ENCODE peak calls at places on chromosomes 2 and 18, in four cellular contexts. One of them, this sample, is unnamed.

GRCh38 chr2:42125887-42126594 is 43.1 kb upstream of the EML4 start:
- DNase-seq in GM23248: peak
- DNase-seq in GM12864: no peak
- DNase-seq in GM12891: no peak
- DNase-seq in this sample: no peak

GRCh38 chr2:33267043-33267442 is 209.4 kb upstream of the RASGRP3 start:
- DNase-seq in GM23248: no peak
- DNase-seq in GM12864: no peak
- DNase-seq in GM12891: no peak
- DNase-seq in this sample: no peak

GRCh38 chr2:65514555-65515195 is 82.3 kb upstream of the SPRED2 start:
- DNase-seq in GM23248: peak
- DNase-seq in GM12864: no peak
- DNase-seq in GM12891: peak
- DNase-seq in this sample: no peak

GRCh38 chr2:9110893-9111569 is 95.6 kb upstream of the ASAP2 start:
- DNase-seq in GM23248: peak
- DNase-seq in GM12864: no peak
- DNase-seq in GM12891: no peak
- DNase-seq in this sample: no peak

GRCh38 chr2:157779794-157780193 is 96.3 kb downstream of the ACVR1 start:
- DNase-seq in GM23248: no peak
- DNase-seq in GM12864: no peak
- DNase-seq in GM12891: no peak
- DNase-seq in this sample: no peak

GRCh38 chr2:161136696-161137324 is 23.4 kb upstream of the TANK start:
- DNase-seq in GM23248: no peak
- DNase-seq in GM12864: peak
- DNase-seq in GM12891: no peak
- DNase-seq in this sample: no peak

GRCh38 chr18:57819671-57820460 is 16.8 kb upstream of the ATP8B1 start:
- DNase-seq in GM23248: peak
- DNase-seq in GM12864: no peak
- DNase-seq in GM12891: no peak
- DNase-seq in this sample: no peak

GRCh38 chr2:109290887-109291675 is 162.1 kb downstream of the SH3RF3 start:
- DNase-seq in GM23248: peak
- DNase-seq in GM12864: no peak
- DNase-seq in GM12891: no peak
- DNase-seq in this sample: no peak

GRCh38 chr2:196244966-196245365 is 73.6 kb upstream of the STK17B start:
- DNase-seq in GM23248: peak
- DNase-seq in GM12864: no peak
- DNase-seq in GM12891: no peak
- DNase-seq in this sample: no peak

GRCh38 chr2:148447877-148448276 is 196.7 kb upstream of the EPC2 start:
- DNase-seq in GM23248: no peak
- DNase-seq in GM12864: no peak
- DNase-seq in GM12891: no peak
- DNase-seq in this sample: no peak

GRCh38 chr18:5410582-5410981 is 115.1 kb upstream of the ZBTB14 start:
- DNase-seq in GM23248: no peak
- DNase-seq in GM12864: no peak
- DNase-seq in GM12891: no peak
- DNase-seq in this sample: no peak

GRCh38 chr2:127084611-127085031 is 22.3 kb downstream of the BIN1 start:
- DNase-seq in GM23248: peak
- DNase-seq in GM12864: no peak
- DNase-seq in GM12891: no peak
- DNase-seq in this sample: no peak

GRCh38 chr2:136131484-136131960 is 13.6 kb upstream of the CXCR4 start:
- DNase-seq in GM23248: no peak
- DNase-seq in GM12864: no peak
- DNase-seq in GM12891: no peak
- DNase-seq in this sample: no peak

GRCh38 chr18:78642561-78643398 is 336.8 kb upstream of the SALL3 start:
- DNase-seq in GM23248: no peak
- DNase-seq in GM12864: no peak
- DNase-seq in GM12891: no peak
- DNase-seq in this sample: peak

GRCh38 chr2:230537531-230537976 is 121.6 kb downstream of the SP100 start:
- DNase-seq in GM23248: no peak
- DNase-seq in GM12864: peak
- DNase-seq in GM12891: no peak
- DNase-seq in this sample: no peak

GRCh38 chr2:64234150-64234549 is 89.9 kb upstream of the PELI1 start:
- DNase-seq in GM23248: no peak
- DNase-seq in GM12864: no peak
- DNase-seq in GM12891: no peak
- DNase-seq in this sample: no peak

GRCh38 chr2:136255648-136256461 is 137.9 kb upstream of the CXCR4 start:
- DNase-seq in GM23248: no peak
- DNase-seq in GM12864: no peak
- DNase-seq in GM12891: no peak
- DNase-seq in this sample: no peak

GRCh38 chr2:216683846-216684245 is 11.5 kb downstream of the IGFBP5 start:
- DNase-seq in GM23248: peak
- DNase-seq in GM12864: no peak
- DNase-seq in GM12891: no peak
- DNase-seq in this sample: no peak

GRCh38 chr2:201175971-201176570 is 6.9 kb upstream of the CASP10 start:
- DNase-seq in GM23248: no peak
- DNase-seq in GM12864: no peak
- DNase-seq in GM12891: no peak
- DNase-seq in this sample: no peak

GRCh38 chr2:238141541-238142318 is 3.3 kb downstream of the KLHL30 start:
- DNase-seq in GM23248: peak
- DNase-seq in GM12864: no peak
- DNase-seq in GM12891: no peak
- DNase-seq in this sample: no peak

GRCh38 chr2:230900336-230900995 is 24.6 kb downstream of the GPR55 start:
- DNase-seq in GM23248: no peak
- DNase-seq in GM12864: no peak
- DNase-seq in GM12891: no peak
- DNase-seq in this sample: no peak

GRCh38 chr2:36650031-36650430 is 46.5 kb upstream of the VIT start:
- DNase-seq in GM23248: peak
- DNase-seq in GM12864: peak
- DNase-seq in GM12891: no peak
- DNase-seq in this sample: no peak

GRCh38 chr2:193222456-193222855 is 1027.7 kb upstream of the TMEFF2 start:
- DNase-seq in GM23248: no peak
- DNase-seq in GM12864: no peak
- DNase-seq in GM12891: no peak
- DNase-seq in this sample: no peak

GRCh38 chr2:84302513-84303412 is 156.3 kb downstream of the SUCLG1 start:
- DNase-seq in GM23248: peak
- DNase-seq in GM12864: peak
- DNase-seq in GM12891: peak
- DNase-seq in this sample: peak

GRCh38 chr18:13549879-13550231 is 176.5 kb downstream of the FAM210A start:
- DNase-seq in GM23248: no peak
- DNase-seq in GM12864: no peak
- DNase-seq in GM12891: no peak
- DNase-seq in this sample: no peak

GRCh38 chr18:74906189-74906588 is 302.8 kb downstream of the PTGR3 start:
- DNase-seq in GM23248: no peak
- DNase-seq in GM12864: no peak
- DNase-seq in GM12891: no peak
- DNase-seq in this sample: no peak

GRCh38 chr2:2812648-2813047 is 481.6 kb upstream of the MYT1L start:
- DNase-seq in GM23248: no peak
- DNase-seq in GM12864: no peak
- DNase-seq in GM12891: no peak
- DNase-seq in this sample: no peak

GRCh38 chr2:210553371-210553770 is 3.0 kb upstream of the CPS1 start:
- DNase-seq in GM23248: no peak
- DNase-seq in GM12864: no peak
- DNase-seq in GM12891: no peak
- DNase-seq in this sample: no peak

GRCh38 chr2:88139203-88139702 is 11.4 kb upstream of the FABP1 start:
- DNase-seq in GM23248: no peak
- DNase-seq in GM12864: no peak
- DNase-seq in GM12891: no peak
- DNase-seq in this sample: no peak

This sample was measured in NCI-H1930.